ENCODE peak calls at places on chromosomes 12 and 14, in eight cellular contexts. One of them, this sample, is unnamed.

GRCh38 chr14:64942531-64943111 is at the start of gene GPX2:
- DNase-seq in astrocyte: no peak
- DNase-seq in right cardiac atrium: no peak
- DNase-seq in HCT116: no peak
- DNase-seq in prostate gland: peak; percentile 82
- DNase-seq in heart right ventricle: no peak
- DNase-seq in lower lobe of right lung: no peak
- DNase-seq in fibroblast of lung: no peak
- DNase-seq in this sample: peak; percentile 95

GRCh38 chr14:21671371-21671770 is 2.2 kb downstream of the OR4E1 start:
- DNase-seq in lower lobe of right lung: no peak
- DNase-seq in astrocyte: no peak
- DNase-seq in prostate gland: no peak
- DNase-seq in fibroblast of lung: no peak
- DNase-seq in right cardiac atrium: no peak
- DNase-seq in HCT116: no peak
- DNase-seq in heart right ventricle: no peak
- DNase-seq in this sample: no peak

GRCh38 chr14:25381498-25381897 is 331.6 kb upstream of the STXBP6 start:
- DNase-seq in prostate gland: no peak
- DNase-seq in lower lobe of right lung: no peak
- DNase-seq in astrocyte: no peak
- DNase-seq in fibroblast of lung: no peak
- DNase-seq in HCT116: no peak
- DNase-seq in heart right ventricle: no peak
- DNase-seq in right cardiac atrium: no peak
- DNase-seq in this sample: no peak

GRCh38 chr12:44581642-44582242 is 294.4 kb downstream of the NELL2 start:
- DNase-seq in right cardiac atrium: no peak
- DNase-seq in HCT116: no peak
- DNase-seq in heart right ventricle: no peak
- DNase-seq in astrocyte: no peak
- DNase-seq in prostate gland: no peak
- DNase-seq in fibroblast of lung: no peak
- DNase-seq in lower lobe of right lung: no peak
- DNase-seq in this sample: no peak

GRCh38 chr12:5511644-5512584 is 80.0 kb downstream of the NTF3 start:
- DNase-seq in heart right ventricle: peak; percentile 55
- DNase-seq in fibroblast of lung: peak; percentile 41
- DNase-seq in astrocyte: no peak
- DNase-seq in lower lobe of right lung: no peak
- DNase-seq in HCT116: peak; percentile 18
- DNase-seq in right cardiac atrium: peak; percentile 66
- DNase-seq in prostate gland: peak; percentile 22
- DNase-seq in this sample: no peak

GRCh38 chr14:49858383-49858782 is 5.8 kb upstream of the NEMF start:
- DNase-seq in heart right ventricle: no peak
- DNase-seq in fibroblast of lung: no peak
- DNase-seq in lower lobe of right lung: no peak
- DNase-seq in HCT116: no peak
- DNase-seq in right cardiac atrium: no peak
- DNase-seq in astrocyte: no peak
- DNase-seq in prostate gland: no peak
- DNase-seq in this sample: no peak

GRCh38 chr14:91010153-91010533 is 50.3 kb downstream of the RPS6KA5 start:
- DNase-seq in prostate gland: no peak
- DNase-seq in heart right ventricle: no peak
- DNase-seq in lower lobe of right lung: no peak
- DNase-seq in fibroblast of lung: no peak
- DNase-seq in astrocyte: no peak
- DNase-seq in right cardiac atrium: no peak
- DNase-seq in HCT116: no peak
- DNase-seq in this sample: no peak

GRCh38 chr14:76908834-76909233 is 82.6 kb downstream of the LRRC74A start:
- DNase-seq in heart right ventricle: no peak
- DNase-seq in fibroblast of lung: no peak
- DNase-seq in right cardiac atrium: no peak
- DNase-seq in lower lobe of right lung: peak; percentile 62
- DNase-seq in astrocyte: no peak
- DNase-seq in HCT116: no peak
- DNase-seq in prostate gland: no peak
- DNase-seq in this sample: peak; percentile 29

GRCh38 chr12:107404981-107405380 is 280.6 kb upstream of the PWP1 start:
- DNase-seq in heart right ventricle: no peak
- DNase-seq in astrocyte: peak; percentile 25
- DNase-seq in HCT116: peak; percentile 57
- DNase-seq in right cardiac atrium: no peak
- DNase-seq in fibroblast of lung: peak; percentile 8
- DNase-seq in prostate gland: no peak
- DNase-seq in lower lobe of right lung: no peak
- DNase-seq in this sample: peak; percentile 68

GRCh38 chr14:69873877-69874780 is 5.1 kb upstream of the SMOC1 start:
- DNase-seq in HCT116: no peak
- DNase-seq in lower lobe of right lung: no peak
- DNase-seq in fibroblast of lung: no peak
- DNase-seq in heart right ventricle: no peak
- DNase-seq in right cardiac atrium: no peak
- DNase-seq in prostate gland: no peak
- DNase-seq in astrocyte: peak; percentile 63
- DNase-seq in this sample: no peak

GRCh38 chr12:84497819-84498218 is 414.8 kb downstream of the SLC6A15 start:
- DNase-seq in astrocyte: no peak
- DNase-seq in heart right ventricle: no peak
- DNase-seq in fibroblast of lung: peak; percentile 55
- DNase-seq in right cardiac atrium: no peak
- DNase-seq in prostate gland: no peak
- DNase-seq in HCT116: peak; percentile 16
- DNase-seq in lower lobe of right lung: no peak
- DNase-seq in this sample: no peak

DNA sequence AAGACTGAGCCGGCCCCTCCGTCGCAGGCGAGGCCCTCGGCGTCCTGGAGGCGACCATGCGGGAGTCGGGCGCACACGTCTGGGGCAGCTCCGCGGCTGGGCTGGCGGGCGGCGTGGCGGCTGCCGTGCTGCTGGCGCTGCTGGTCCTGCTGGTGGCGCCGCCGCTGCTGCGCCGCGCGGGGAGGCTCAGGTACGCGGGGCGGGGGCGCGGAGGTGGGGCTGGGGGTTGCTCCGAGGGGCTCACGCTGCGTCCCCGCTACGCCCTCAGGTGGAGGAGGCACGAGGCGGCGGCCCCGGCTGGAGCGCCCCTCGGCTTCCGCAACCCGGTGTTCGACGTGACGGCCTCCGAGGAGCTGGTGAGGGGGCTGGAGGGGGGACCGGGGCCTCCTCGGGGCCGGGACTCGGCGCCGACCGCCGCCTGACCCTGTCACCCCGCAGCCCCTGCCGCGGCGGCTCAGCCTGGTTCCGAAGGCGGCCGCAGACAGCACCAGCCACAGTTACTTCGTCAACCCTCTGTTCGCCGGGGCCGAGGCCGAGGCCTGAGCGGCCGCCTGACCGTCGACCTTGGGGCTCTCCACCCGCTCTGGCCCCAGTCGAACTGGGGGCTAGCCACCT is 7.8 kb downstream of the AMN start:
- DNase-seq in fibroblast of lung: no peak
- DNase-seq in prostate gland: no peak
- DNase-seq in astrocyte: no peak
- DNase-seq in right cardiac atrium: no peak
- DNase-seq in heart right ventricle: no peak
- DNase-seq in lower lobe of right lung: peak; percentile 50
- DNase-seq in HCT116: no peak
- DNase-seq in this sample: no peak
- H3K27ac ChIP-seq in fibroblast of lung: no peak overlapping the region
- H3K27ac ChIP-seq in prostate gland: no peak overlapping the region
- H3K27ac ChIP-seq in astrocyte: no peak overlapping the region
- H3K27ac ChIP-seq in right cardiac atrium: no peak overlapping the region
- H3K27ac ChIP-seq in heart right ventricle: no peak overlapping the region
- H3K27ac ChIP-seq in lower lobe of right lung: no peak overlapping the region
- H3K27ac ChIP-seq in HCT116: no peak overlapping the region
- H3K27ac ChIP-seq in this sample: peak overlapping the region; percentile 17

GRCh38 chr12:76197283-76197682 is 112.8 kb upstream of the NAP1L1 start:
- DNase-seq in heart right ventricle: no peak
- DNase-seq in right cardiac atrium: no peak
- DNase-seq in fibroblast of lung: no peak
- DNase-seq in lower lobe of right lung: no peak
- DNase-seq in astrocyte: no peak
- DNase-seq in prostate gland: no peak
- DNase-seq in HCT116: no peak
- DNase-seq in this sample: no peak
- H3K4me3 ChIP-seq in heart right ventricle: no peak overlapping the region
- H3K4me3 ChIP-seq in right cardiac atrium: no peak overlapping the region
- H3K4me3 ChIP-seq in fibroblast of lung: no peak overlapping the region
- H3K4me3 ChIP-seq in lower lobe of right lung: no peak overlapping the region
- H3K4me3 ChIP-seq in astrocyte: no peak overlapping the region
- H3K4me3 ChIP-seq in prostate gland: no peak overlapping the region
- H3K4me3 ChIP-seq in HCT116: no peak overlapping the region
- H3K4me3 ChIP-seq in this sample: no peak overlapping the region

GRCh38 chr12:130712346-130713065 is 3.6 kb downstream of the RIMBP2 start:
- DNase-seq in prostate gland: no peak
- DNase-seq in right cardiac atrium: no peak
- DNase-seq in fibroblast of lung: no peak
- DNase-seq in astrocyte: no peak
- DNase-seq in heart right ventricle: no peak
- DNase-seq in lower lobe of right lung: no peak
- DNase-seq in HCT116: no peak
- DNase-seq in this sample: no peak
- H3K27me3 ChIP-seq in prostate gland: no peaks in the 10 kb centered on the region
- H3K27me3 ChIP-seq in right cardiac atrium: no peaks in the 10 kb centered on the region
- H3K27me3 ChIP-seq in fibroblast of lung: no peaks in the 10 kb centered on the region
- H3K27me3 ChIP-seq in astrocyte: peaks cover 2% of the 10 kb centered on the region
- H3K27me3 ChIP-seq in heart right ventricle: peaks cover 68% of the 10 kb centered on the region
- H3K27me3 ChIP-seq in lower lobe of right lung: peaks cover 55% of the 10 kb centered on the region
- H3K27me3 ChIP-seq in HCT116: peaks cover 3% of the 10 kb centered on the region
- H3K27me3 ChIP-seq in this sample: peaks cover 11% of the 10 kb centered on the region

GRCh38 chr12:53005986-53006809 is at the start of gene EIF4B:
- DNase-seq in prostate gland: peak; percentile 100
- DNase-seq in lower lobe of right lung: peak; percentile 100
- DNase-seq in astrocyte: peak; percentile 99
- DNase-seq in fibroblast of lung: peak; percentile 100
- DNase-seq in heart right ventricle: peak; percentile 100
- DNase-seq in HCT116: peak; percentile 99
- DNase-seq in right cardiac atrium: peak; percentile 100
- DNase-seq in this sample: peak; percentile 100

GRCh38 chr12:53004582-53004981 is 1.7 kb upstream of the EIF4B start:
- DNase-seq in HCT116: no peak
- DNase-seq in lower lobe of right lung: no peak
- DNase-seq in prostate gland: no peak
- DNase-seq in fibroblast of lung: peak; percentile 42
- DNase-seq in astrocyte: no peak
- DNase-seq in heart right ventricle: no peak
- DNase-seq in right cardiac atrium: no peak
- DNase-seq in this sample: no peak

GRCh38 chr12:53006810-53007742 is 820 bp downstream of the EIF4B start:
- DNase-seq in heart right ventricle: peak; percentile 74
- DNase-seq in lower lobe of right lung: peak; percentile 83
- DNase-seq in astrocyte: peak; percentile 36
- DNase-seq in prostate gland: peak; percentile 71
- DNase-seq in fibroblast of lung: peak; percentile 63
- DNase-seq in HCT116: peak; percentile 34
- DNase-seq in right cardiac atrium: peak; percentile 81
- DNase-seq in this sample: peak; percentile 71

GRCh38 chr12:53005215-53005985 is 856 bp upstream of the EIF4B start:
- DNase-seq in fibroblast of lung: no peak
- DNase-seq in prostate gland: no peak
- DNase-seq in HCT116: no peak
- DNase-seq in heart right ventricle: peak; percentile 13
- DNase-seq in lower lobe of right lung: peak; percentile 51
- DNase-seq in right cardiac atrium: peak; percentile 25
- DNase-seq in astrocyte: no peak
- DNase-seq in this sample: no peak

GRCh38 chr12:53004178-53004577 is 2.1 kb upstream of the EIF4B start:
- DNase-seq in lower lobe of right lung: no peak
- DNase-seq in heart right ventricle: no peak
- DNase-seq in HCT116: no peak
- DNase-seq in right cardiac atrium: no peak
- DNase-seq in prostate gland: no peak
- DNase-seq in astrocyte: no peak
- DNase-seq in fibroblast of lung: peak; percentile 11
- DNase-seq in this sample: no peak
- H3K27ac ChIP-seq in lower lobe of right lung: no peak overlapping the region
- H3K27ac ChIP-seq in heart right ventricle: no peak overlapping the region
- H3K27ac ChIP-seq in HCT116: no peak overlapping the region
- H3K27ac ChIP-seq in right cardiac atrium: no peak overlapping the region
- H3K27ac ChIP-seq in prostate gland: no peak overlapping the region
- H3K27ac ChIP-seq in astrocyte: no peak overlapping the region
- H3K27ac ChIP-seq in fibroblast of lung: no peak overlapping the region
- H3K27ac ChIP-seq in this sample: no peak overlapping the region

DNA sequence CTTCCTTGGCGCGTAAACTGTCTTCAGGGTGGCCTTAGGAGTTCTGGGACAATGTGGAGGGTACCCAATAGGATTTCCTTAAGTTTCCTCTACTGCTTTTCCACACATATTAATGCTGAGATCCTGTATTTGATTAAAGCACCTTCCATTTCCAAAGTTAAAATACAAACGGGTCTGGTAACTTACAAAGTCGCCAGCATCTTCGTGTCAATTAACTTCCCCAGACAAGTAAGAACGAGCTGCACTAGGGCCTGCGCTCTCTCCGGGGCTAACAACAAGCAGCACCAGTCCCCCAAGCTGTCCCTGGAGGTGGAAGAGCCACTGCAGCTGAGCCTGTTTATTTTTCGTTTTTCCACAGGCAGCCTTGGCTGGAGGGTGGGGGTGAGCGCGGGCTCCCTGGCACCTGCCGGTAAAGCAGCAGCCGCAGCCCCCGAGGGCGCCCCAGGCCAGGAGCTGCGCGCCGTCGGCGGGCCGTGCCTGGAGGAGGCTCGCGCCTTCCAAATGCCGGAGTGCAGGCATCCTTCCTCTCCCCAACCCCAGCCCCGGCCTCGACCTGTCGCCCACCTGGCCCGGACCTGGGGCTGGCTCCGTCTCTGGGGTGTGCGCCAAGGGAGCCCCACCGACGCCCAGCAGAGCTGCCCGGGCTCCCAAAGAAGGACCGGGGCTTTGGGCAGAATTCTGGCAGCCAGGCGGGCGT is 130.7 kb downstream of the NDUFA12 start:
- DNase-seq in right cardiac atrium: no peak
- DNase-seq in fibroblast of lung: no peak
- DNase-seq in prostate gland: peak; percentile 40
- DNase-seq in lower lobe of right lung: no peak
- DNase-seq in heart right ventricle: no peak
- DNase-seq in astrocyte: no peak
- DNase-seq in HCT116: no peak
- DNase-seq in this sample: no peak
- H3K4me3 ChIP-seq in right cardiac atrium: peak overlapping the region; percentile 80
- H3K4me3 ChIP-seq in fibroblast of lung: no peak overlapping the region
- H3K4me3 ChIP-seq in prostate gland: peak overlapping the region; percentile 58
- H3K4me3 ChIP-seq in lower lobe of right lung: peak overlapping the region; percentile 60
- H3K4me3 ChIP-seq in heart right ventricle: peak overlapping the region; percentile 52
- H3K4me3 ChIP-seq in astrocyte: no peak overlapping the region
- H3K4me3 ChIP-seq in HCT116: peak overlapping the region; percentile 59
- H3K4me3 ChIP-seq in this sample: no peak overlapping the region